ENCODE peak calls at places on chromosomes 12 and 14, in five cellular contexts. G, Y, I, O and R are unnamed samples.

GRCh38 chr12:84874125-84874824 is 38.3 kb downstream of the SLC6A15 start:
- DNase-seq in G (no peak), Y (no peak), I (no peak), O (peak), R (peak)

GRCh38 chr14:28243600-28243999 is 523.0 kb upstream of the FOXG1 start:
- DNase-seq in G (no peak), Y (no peak), I (no peak), O (no peak), R (peak)

GRCh38 chr12:65822732-65823480 is 1.4 kb upstream of the HMGA2 start:
- DNase-seq in G (peak), Y (no peak), I (peak), O (peak), R (peak)

GRCh38 chr12:123063535-123063934 is 83.1 kb downstream of the ARL6IP4 start:
- DNase-seq in G (peak), Y (no peak), I (peak), O (peak), R (peak)

GRCh38 chr12:57166971-57167371 is 19.6 kb upstream of the LRP1-AS start:
- DNase-seq in G (no peak), Y (peak), I (no peak), O (peak), R (no peak)

GRCh38 chr14:60700598-60700997 is 23.6 kb downstream of the SIX4 start:
- DNase-seq in G (no peak), Y (no peak), I (no peak), O (no peak), R (no peak)

GRCh38 chr14:91113829-91114078 is at the start of gene DGLUCY:
- DNase-seq in G (no peak), Y (no peak), I (no peak), O (peak), R (no peak)

GRCh38 chr12:111037047-111037446 is 116.7 kb upstream of the MYL2 start:
- DNase-seq in G (no peak), Y (no peak), I (no peak), O (no peak), R (no peak)

GRCh38 chr14:89797148-89797547 is 157.4 kb downstream of the EFCAB11 start:
- DNase-seq in G (no peak), Y (no peak), I (no peak), O (no peak), R (no peak)

GRCh38 chr14:93538411-93538810 is 107.7 kb downstream of the UNC79 start:
- DNase-seq in G (peak), Y (no peak), I (peak), O (no peak), R (no peak)

GRCh38 chr12:26119391-26119981 is 5.4 kb downstream of the BHLHE41 start:
- DNase-seq in G (no peak), Y (peak), I (no peak), O (peak), R (no peak)

GRCh38 chr14:56803816-56804535 is 6.3 kb downstream of the OTX2 start:
- DNase-seq in G (no peak), Y (no peak), I (no peak), O (no peak), R (no peak)

GRCh38 chr14:33454022-33454645 is 496.7 kb downstream of the EGLN3 start:
- DNase-seq in G (no peak), Y (no peak), I (no peak), O (no peak), R (no peak)

GRCh38 chr12:119069029-119069731 is 87.8 kb downstream of the SRRM4 start:
- DNase-seq in G (no peak), Y (no peak), I (no peak), O (no peak), R (no peak)

GRCh38 chr12:63752283-63752682 is 27.4 kb upstream of the RXYLT1 start:
- DNase-seq in G (no peak), Y (no peak), I (no peak), O (no peak), R (no peak)

GRCh38 chr12:31584782-31585181 is 6.2 kb downstream of the DENND5B start:
- DNase-seq in G (no peak), Y (no peak), I (no peak), O (no peak), R (no peak)

GRCh38 chr12:96195845-96196451 is 1.8 kb downstream of the ELK3 start:
- DNase-seq in G (peak), Y (no peak), I (no peak), O (peak), R (no peak)

GRCh38 chr14:106459971-106460730 is 933.8 kb downstream of the TMEM121 start:
- DNase-seq in G (no peak), Y (no peak), I (no peak), O (no peak), R (no peak)

GRCh38 chr12:69238589-69239285 is 632 bp upstream of the CPSF6 start:
- DNase-seq in G (no peak), Y (no peak), I (no peak), O (no peak), R (no peak)

GRCh38 chr14:39739796-39740195 is 307.6 kb upstream of the FBXO33 start:
- DNase-seq in G (no peak), Y (no peak), I (no peak), O (no peak), R (no peak)

GRCh38 chr12:5391638-5392037 is 40.3 kb upstream of the NTF3 start:
- DNase-seq in G (no peak), Y (no peak), I (no peak), O (no peak), R (no peak)

GRCh38 chr12:132490481-132491348 is 764 bp downstream of the FBRSL1 start:
- DNase-seq in G (no peak), Y (no peak), I (no peak), O (peak), R (no peak)

GRCh38 chr14:53509845-53510244 is 356.7 kb upstream of the DDHD1 start:
- DNase-seq in G (no peak), Y (no peak), I (no peak), O (peak), R (no peak)

GRCh38 chr14:62689741-62690140 is 355.5 kb downstream of the KCNH5 start:
- DNase-seq in G (no peak), Y (no peak), I (no peak), O (no peak), R (no peak)

GRCh38 chr12:54394986-54395385 is 10.5 kb upstream of the ZNF385A start:
- DNase-seq in G (no peak), Y (no peak), I (no peak), O (no peak), R (no peak)
- H2BK12ac ChIP-seq in G (no peak), Y (no peak), I (no peak), O (no peak), R (no peak)

GRCh38 chr14:24670594-24670993 is 36.6 kb upstream of the GZMB start:
- DNase-seq in G (no peak), Y (no peak), I (no peak), O (no peak), R (no peak)

GRCh38 chr14:24664366-24664765 is 30.4 kb upstream of the GZMB start:
- DNase-seq in G (no peak), Y (no peak), I (no peak), O (no peak), R (no peak)

GRCh38 chr14:24659916-24660570 is 26.1 kb upstream of the GZMB start:
- DNase-seq in G (no peak), Y (no peak), I (no peak), O (no peak), R (no peak)

GRCh38 chr14:24662753-24663152 is 28.8 kb upstream of the GZMB start:
- DNase-seq in G (no peak), Y (no peak), I (no peak), O (no peak), R (no peak)

GRCh38 chr14:24665440-24665991 is 31.5 kb upstream of the GZMB start:
- DNase-seq in G (no peak), Y (no peak), I (no peak), O (no peak), R (no peak)
- H3K4ac ChIP-seq in G (no peak), Y (no peak), I (no peak), O (no peak), R (no peak)

GRCh38 chr12:28021704-28022103 is 49.2 kb upstream of the PTHLH start:
- DNase-seq in G (no peak), Y (no peak), I (no peak), O (no peak), R (no peak)
- H2BK12ac ChIP-seq in G (no peak), Y (no peak), I (no peak), O (no peak), R (no peak)

GRCh38 chr14:64614214-64614613 is 64.5 kb downstream of the PPP1R36 start:
- DNase-seq in G (no peak), Y (no peak), I (no peak), O (peak), R (no peak)

GRCh38 chr14:64611358-64612020 is 61.7 kb downstream of the PPP1R36 start:
- DNase-seq in G (no peak), Y (no peak), I (no peak), O (peak), R (no peak)

GRCh38 chr14:64614992-64615391 is 65.2 kb downstream of the PPP1R36 start:
- DNase-seq in G (no peak), Y (no peak), I (no peak), O (no peak), R (no peak)

GRCh38 chr14:64610049-64610746 is 60.4 kb downstream of the PPP1R36 start:
- DNase-seq in G (no peak), Y (no peak), I (no peak), O (no peak), R (no peak)

GRCh38 chr14:64612021-64612380 is 62.2 kb downstream of the PPP1R36 start:
- DNase-seq in G (no peak), Y (no peak), I (no peak), O (peak), R (no peak)
- H3K4ac ChIP-seq in G (no peak), Y (no peak), I (no peak), O (no peak), R (no peak)

DNA sequence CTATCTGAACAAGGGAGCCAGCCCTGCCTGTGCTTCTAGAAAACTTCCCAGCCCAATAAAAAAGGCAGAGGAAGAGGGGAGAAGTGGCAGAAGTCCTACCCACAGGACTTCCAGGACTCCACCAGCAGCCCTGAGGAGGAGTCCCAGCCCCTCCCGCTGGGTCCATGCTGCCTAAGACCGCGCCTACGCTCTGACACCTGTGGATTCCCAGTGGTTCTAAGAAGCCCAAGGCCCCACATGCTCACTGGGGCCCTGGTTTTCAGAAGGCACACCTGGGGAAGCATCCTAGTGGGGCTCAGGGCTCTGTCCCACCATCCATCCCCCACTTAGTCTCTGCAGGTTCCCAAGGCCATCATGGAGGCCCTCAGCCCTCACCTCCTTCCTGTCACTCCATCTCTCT is 32.7 kb downstream of the ACTN1 start:
- DNase-seq in G (no peak), Y (no peak), I (no peak), O (no peak), R (no peak)
- H2BK12ac ChIP-seq in G (no peak), Y (no peak), I (no peak), O (no peak), R (no peak)

DNA sequence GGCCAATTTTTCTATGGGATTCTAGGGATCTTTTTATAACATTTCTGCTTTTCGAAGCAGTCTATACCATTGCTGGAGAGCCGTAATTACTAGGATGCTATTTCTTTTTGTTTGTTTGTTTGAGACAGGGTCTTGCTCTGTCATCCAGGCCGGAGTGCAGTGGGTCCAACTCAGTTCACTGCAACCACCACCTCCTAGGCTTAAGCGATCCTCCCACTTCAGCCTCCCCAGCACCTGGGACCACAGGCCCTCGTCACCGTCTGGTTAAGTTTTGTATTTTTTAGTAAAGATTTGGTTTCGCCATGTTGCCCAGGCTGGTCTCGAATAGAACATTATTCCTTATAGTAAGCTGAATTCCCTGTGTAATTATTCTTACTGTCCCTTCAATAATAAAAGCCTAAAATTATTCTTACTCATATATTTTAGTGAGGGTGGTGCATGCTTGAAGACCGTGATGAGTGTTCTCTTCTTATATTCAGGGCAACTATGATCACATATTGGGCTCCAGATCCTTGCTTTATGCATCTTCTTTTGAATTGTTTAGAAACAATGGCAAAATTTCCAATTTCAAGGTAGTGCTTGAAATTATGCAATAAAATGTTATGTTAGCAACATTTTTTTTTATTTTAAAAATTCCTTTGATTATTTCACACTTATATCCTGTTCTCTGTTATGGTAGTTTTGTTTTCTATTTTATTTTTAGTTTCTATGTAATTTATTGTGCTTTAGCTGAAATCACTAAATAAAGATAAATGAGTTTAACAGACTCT is 66.2 kb downstream of the CRADD start:
- DNase-seq in G (no peak), Y (no peak), I (no peak), O (no peak), R (no peak)
- H3K4ac ChIP-seq in G (no peak), Y (no peak), I (no peak), O (no peak), R (no peak)

GRCh38 chr12:89353188-89353822 is 1.0 kb upstream of the DUSP6 start:
- DNase-seq in G (peak), Y (no peak), I (no peak), O (peak), R (peak)
- H2BK12ac ChIP-seq in G (peak), Y (peak), I (peak), O (peak), R (peak)

GRCh38 chr14:104681689-104682074 is 7.7 kb upstream of the INF2 start:
- DNase-seq in G (peak), Y (peak), I (peak), O (peak), R (peak)
- H3K4ac ChIP-seq in G (no peak), Y (peak), I (peak), O (peak), R (no peak)

GRCh38 chr12:1807107-1807478 is 13.3 kb upstream of the LRTM2 start:
- DNase-seq in G (no peak), Y (no peak), I (no peak), O (no peak), R (no peak)
- H2BK12ac ChIP-seq in G (no peak), Y (no peak), I (no peak), O (no peak), R (no peak)

GRCh38 chr12:45509187-45509586 is 220.3 kb upstream of the ARID2 start:
- DNase-seq in G (no peak), Y (no peak), I (no peak), O (no peak), R (no peak)

GRCh38 chr12:45503887-45504286 is 225.6 kb upstream of the ARID2 start:
- DNase-seq in G (no peak), Y (peak), I (no peak), O (no peak), R (no peak)

GRCh38 chr12:45504606-45505005 is 224.9 kb upstream of the ARID2 start:
- DNase-seq in G (no peak), Y (no peak), I (no peak), O (no peak), R (no peak)

DNA sequence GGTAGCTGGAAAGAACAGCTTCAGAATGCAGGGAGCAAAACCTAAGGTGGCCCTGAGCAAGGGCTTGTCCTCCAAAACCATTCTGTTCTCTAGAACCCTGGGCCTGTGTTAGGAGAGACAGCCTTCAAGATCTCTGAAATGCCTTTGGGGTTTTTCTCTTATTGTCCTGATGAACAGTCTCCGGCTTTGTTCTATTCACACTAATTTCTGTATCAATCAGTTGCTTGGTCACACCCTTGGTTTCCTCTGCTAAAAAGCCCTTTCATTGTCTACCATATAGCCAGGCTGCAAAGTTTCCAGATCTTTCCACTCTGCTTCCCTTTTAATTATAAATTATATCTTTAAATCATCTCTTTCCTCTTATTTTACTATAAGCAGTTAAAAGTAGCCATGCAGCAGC is 219.9 kb upstream of the ARID2 start:
- DNase-seq in G (no peak), Y (no peak), I (no peak), O (no peak), R (no peak)
- H3K4ac ChIP-seq in G (no peak), Y (no peak), I (no peak), O (no peak), R (no peak)